ENCODE peak calls at places on chromosomes 4 and X, in four cellular contexts. One of them, this sample, is unnamed.

GRCh38 chrX:154373340-154374306 is 811 bp downstream of the FLNA start:
- DNase-seq in IMR-90: peak
- DNase-seq in neuronal stem cell: no peak
- DNase-seq in H9: peak
- DNase-seq in this sample: peak

GRCh38 chr4:184644553-184645307 is 4.5 kb downstream of the CASP3 start:
- DNase-seq in IMR-90: peak
- DNase-seq in neuronal stem cell: no peak
- DNase-seq in H9: no peak
- DNase-seq in this sample: peak

GRCh38 chrX:82163701-82164100 is 961.8 kb downstream of the SH3BGRL start:
- DNase-seq in IMR-90: no peak
- DNase-seq in neuronal stem cell: no peak
- DNase-seq in H9: no peak
- DNase-seq in this sample: no peak

GRCh38 chr4:107666134-107666533 is 53.9 kb downstream of the PAPSS1 start:
- DNase-seq in IMR-90: peak
- DNase-seq in neuronal stem cell: no peak
- DNase-seq in H9: no peak
- DNase-seq in this sample: peak

GRCh38 chrX:97909245-97909644 is 1025.5 kb downstream of the RPA4 start:
- DNase-seq in IMR-90: no peak
- DNase-seq in neuronal stem cell: no peak
- DNase-seq in H9: no peak
- DNase-seq in this sample: no peak

GRCh38 chr4:108336076-108336475 is 167.3 kb upstream of the LEF1 start:
- DNase-seq in IMR-90: no peak
- DNase-seq in neuronal stem cell: no peak
- DNase-seq in H9: no peak
- DNase-seq in this sample: peak

GRCh38 chr4:181308476-181309170 is 934.6 kb upstream of the TENM3 start:
- DNase-seq in IMR-90: no peak
- DNase-seq in neuronal stem cell: no peak
- DNase-seq in H9: no peak
- DNase-seq in this sample: no peak

GRCh38 chrX:73214366-73215094 is at the start of gene NAP1L2:
- DNase-seq in IMR-90: no peak
- DNase-seq in neuronal stem cell: peak
- DNase-seq in H9: peak
- DNase-seq in this sample: no peak

GRCh38 chr4:24794916-24795665 is at the start of gene SOD3:
- DNase-seq in IMR-90: peak
- DNase-seq in neuronal stem cell: peak
- DNase-seq in H9: peak
- DNase-seq in this sample: peak

GRCh38 chr4:3249681-3250437 is 900 bp downstream of the MSANTD1 start:
- DNase-seq in IMR-90: no peak
- DNase-seq in neuronal stem cell: no peak
- DNase-seq in H9: no peak
- DNase-seq in this sample: no peak

GRCh38 chr4:145619639-145619996 is 433 bp downstream of the MMAA start:
- DNase-seq in IMR-90: peak
- DNase-seq in neuronal stem cell: no peak
- DNase-seq in H9: no peak
- DNase-seq in this sample: peak

GRCh38 chr4:13700196-13701140 is 72.9 kb upstream of the BOD1L1 start:
- DNase-seq in IMR-90: peak
- DNase-seq in neuronal stem cell: no peak
- DNase-seq in H9: no peak
- DNase-seq in this sample: no peak

DNA sequence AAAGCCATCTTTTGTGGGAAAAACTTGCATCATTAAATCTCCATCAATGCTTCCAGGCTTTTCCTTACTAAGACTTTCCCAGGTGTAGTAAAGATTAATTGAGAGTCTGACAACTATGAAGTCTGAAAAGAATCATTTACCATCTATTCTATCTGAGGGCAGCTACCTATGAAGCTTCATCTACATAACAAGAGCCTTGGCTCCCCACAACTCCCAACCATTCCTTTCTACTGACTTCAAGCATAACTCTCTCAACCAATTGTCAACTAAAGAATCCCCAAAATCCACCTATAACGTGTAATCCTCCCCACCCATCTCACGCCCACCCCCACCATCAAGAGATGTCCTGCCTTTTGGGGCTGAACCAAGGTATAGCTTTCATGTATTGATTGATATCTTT is 101.5 kb upstream of the GABRA2 start:
- DNase-seq in IMR-90: no peak
- DNase-seq in neuronal stem cell: no peak
- DNase-seq in H9: no peak
- DNase-seq in this sample: no peak
- H4K8ac ChIP-seq in IMR-90: no peak
- H4K8ac ChIP-seq in neuronal stem cell: no peak
- H4K8ac ChIP-seq in H9: no peak
- H4K8ac ChIP-seq in this sample: no peak

DNA sequence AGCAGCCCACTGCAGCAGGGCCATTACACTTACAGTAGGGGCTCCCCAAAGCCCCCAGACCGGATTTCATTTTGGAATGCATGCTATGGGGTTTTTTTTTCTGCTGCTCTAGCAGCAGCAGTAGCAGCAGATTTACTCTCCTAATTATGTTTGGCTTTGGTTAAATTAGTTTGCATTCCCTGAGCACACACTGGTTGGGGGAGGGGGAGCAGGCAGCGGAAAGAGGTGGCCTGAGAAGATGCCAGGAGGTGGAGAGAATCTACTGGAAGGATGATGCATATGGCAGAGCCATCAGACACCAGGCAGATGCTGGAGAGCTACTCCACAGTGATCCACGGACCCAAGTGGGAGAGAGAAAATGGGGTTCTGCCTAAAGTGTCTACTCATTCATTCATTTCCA is 109.6 kb downstream of the LDB2 start:
- DNase-seq in IMR-90: no peak
- DNase-seq in neuronal stem cell: no peak
- DNase-seq in H9: no peak
- DNase-seq in this sample: peak
- H3K14ac ChIP-seq in IMR-90: peak
- H3K14ac ChIP-seq in neuronal stem cell: no peak
- H3K14ac ChIP-seq in H9: no peak
- H3K14ac ChIP-seq in this sample: no peak

DNA sequence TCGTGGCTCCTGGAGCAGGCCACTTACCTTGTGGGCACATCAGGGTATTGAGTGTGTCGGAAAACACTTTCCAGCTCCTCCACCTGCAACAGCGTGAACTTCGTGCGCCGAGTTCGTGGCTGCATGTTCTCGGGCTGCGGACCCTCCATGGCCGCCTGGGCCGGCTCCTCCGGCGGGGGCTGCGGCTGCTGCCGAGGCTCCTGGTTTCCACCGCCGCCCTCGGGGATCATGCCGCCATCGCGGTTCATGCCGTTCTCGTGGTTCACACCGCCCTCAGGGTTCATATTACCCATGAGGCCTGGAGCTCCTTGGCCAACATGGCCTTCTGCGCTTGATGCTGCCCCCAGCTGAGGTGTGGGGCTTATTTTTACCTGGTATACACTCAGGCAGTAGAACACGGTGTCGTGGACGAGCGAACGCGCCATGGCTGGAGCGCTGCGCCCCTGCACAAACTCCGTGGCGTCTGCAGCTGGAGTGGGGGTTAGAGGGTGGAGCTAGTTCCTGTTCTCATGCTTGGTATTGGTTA is at the start of gene RHOXF1:
- DNase-seq in IMR-90: no peak
- DNase-seq in neuronal stem cell: no peak
- DNase-seq in H9: no peak
- DNase-seq in this sample: no peak
- H4K8ac ChIP-seq in IMR-90: no peak
- H4K8ac ChIP-seq in neuronal stem cell: no peak
- H4K8ac ChIP-seq in H9: no peak
- H4K8ac ChIP-seq in this sample: no peak

DNA sequence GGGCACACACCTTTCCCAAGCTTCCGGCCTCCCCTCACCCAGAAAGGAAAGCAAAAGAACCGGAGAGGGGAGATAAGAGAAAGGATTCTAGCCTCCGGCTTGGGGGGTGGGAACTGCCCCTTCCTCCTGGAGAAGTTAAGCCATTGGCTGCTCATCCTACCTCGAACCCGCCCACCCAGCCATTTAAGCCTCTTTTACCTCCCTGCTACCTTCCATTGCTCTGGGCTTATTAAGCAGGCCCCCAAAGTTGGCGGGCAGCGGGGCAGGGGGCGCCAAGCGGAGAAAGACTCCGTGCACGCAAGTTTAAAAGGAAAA is 2.3 kb downstream of the MAML3 start:
- DNase-seq in IMR-90: peak
- DNase-seq in neuronal stem cell: no peak
- DNase-seq in H9: peak
- DNase-seq in this sample: peak
- H3K14ac ChIP-seq in IMR-90: peak
- H3K14ac ChIP-seq in neuronal stem cell: peak
- H3K14ac ChIP-seq in H9: peak
- H3K14ac ChIP-seq in this sample: peak

DNA sequence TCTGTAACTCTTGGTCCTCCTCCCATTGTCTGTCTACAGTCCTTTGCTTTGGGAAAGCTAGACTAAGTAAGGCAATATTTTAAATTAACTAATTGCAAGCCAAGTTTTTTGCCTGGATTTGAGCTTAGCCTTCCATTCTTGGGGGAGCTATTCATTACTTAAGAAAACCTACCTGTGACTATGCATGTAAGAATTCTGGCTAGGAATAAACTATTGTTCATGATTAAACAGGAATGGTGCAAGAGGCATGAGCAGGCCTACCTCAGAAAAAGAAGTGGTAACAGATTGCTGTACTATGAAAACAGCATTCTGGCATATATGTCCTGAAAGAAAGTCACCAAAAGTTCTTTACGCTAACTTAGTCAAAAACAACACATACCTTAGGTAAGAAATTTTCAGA is 309.3 kb downstream of the MAPK10 start:
- DNase-seq in IMR-90: no peak
- DNase-seq in neuronal stem cell: no peak
- DNase-seq in H9: no peak
- DNase-seq in this sample: no peak
- H4K8ac ChIP-seq in IMR-90: no peak
- H4K8ac ChIP-seq in neuronal stem cell: no peak
- H4K8ac ChIP-seq in H9: no peak
- H4K8ac ChIP-seq in this sample: no peak

GRCh38 chr4:41433361-41433760 is 104.6 kb upstream of the LIMCH1 start:
- DNase-seq in IMR-90: no peak
- DNase-seq in neuronal stem cell: no peak
- DNase-seq in H9: no peak
- DNase-seq in this sample: no peak
- H3K14ac ChIP-seq in IMR-90: no peak
- H3K14ac ChIP-seq in neuronal stem cell: no peak
- H3K14ac ChIP-seq in H9: peak
- H3K14ac ChIP-seq in this sample: no peak

GRCh38 chrX:1610736-1611135 is 4.1 kb upstream of the ASMT start:
- DNase-seq in IMR-90: no peak
- DNase-seq in neuronal stem cell: no peak
- DNase-seq in H9: no peak
- DNase-seq in this sample: no peak
- H4K8ac ChIP-seq in IMR-90: no peak
- H4K8ac ChIP-seq in neuronal stem cell: no peak
- H4K8ac ChIP-seq in H9: no peak
- H4K8ac ChIP-seq in this sample: no peak

This sample was measured in mesenchymal stem cell.